ENCODE peak calls at places on chromosomes 4 and X, in four cellular contexts. One of them, this sample, is unnamed.
A peak's percentile ranks its signal among the peaks of the same experiment; 100 is the strongest.

GRCh38 chrX:45472968-45473367 is 272.3 kb upstream of the DIPK2B start:
- DNase-seq in choroid plexus epithelial cell: peak; percentile 48
- DNase-seq in hepatocyte: no peak
- DNase-seq in GM12864: no peak
- DNase-seq in this sample: no peak

GRCh38 chr4:122117743-122118142 is 34.4 kb upstream of the BLTP1 start:
- DNase-seq in GM12864: no peak
- DNase-seq in choroid plexus epithelial cell: no peak
- DNase-seq in hepatocyte: no peak
- DNase-seq in this sample: no peak

GRCh38 chrX:45172890-45173289 is 27.8 kb downstream of the DIPK2B start:
- DNase-seq in GM12864: no peak
- DNase-seq in choroid plexus epithelial cell: peak; percentile 61
- DNase-seq in hepatocyte: peak; percentile 51
- DNase-seq in this sample: peak; percentile 40

GRCh38 chr4:17787315-17787714 is 5.9 kb upstream of the FAM184B start:
- DNase-seq in choroid plexus epithelial cell: peak; percentile 63
- DNase-seq in hepatocyte: no peak
- DNase-seq in GM12864: no peak
- DNase-seq in this sample: no peak

GRCh38 chr4:97498875-97499274 is 644.4 kb downstream of the STPG2 start:
- DNase-seq in hepatocyte: peak; percentile 18
- DNase-seq in GM12864: no peak
- DNase-seq in choroid plexus epithelial cell: peak; percentile 75
- DNase-seq in this sample: no peak

GRCh38 chr4:182916483-182917181 is 554 bp downstream of the DCTD start:
- DNase-seq in GM12864: no peak
- DNase-seq in hepatocyte: peak; percentile 73
- DNase-seq in choroid plexus epithelial cell: peak; percentile 74
- DNase-seq in this sample: peak; percentile 32

GRCh38 chrX:17812763-17813162 is 48.3 kb downstream of the RAI2 start:
- DNase-seq in hepatocyte: peak; percentile 51
- DNase-seq in choroid plexus epithelial cell: peak; percentile 35
- DNase-seq in GM12864: no peak
- DNase-seq in this sample: no peak

GRCh38 chr4:80058740-80059139 is 14.3 kb downstream of the ANTXR2 start:
- DNase-seq in GM12864: peak; percentile 91
- DNase-seq in hepatocyte: no peak
- DNase-seq in choroid plexus epithelial cell: no peak
- DNase-seq in this sample: no peak

GRCh38 chrX:108310511-108310910 is 127.7 kb downstream of the COL4A6 start:
- DNase-seq in hepatocyte: no peak
- DNase-seq in GM12864: no peak
- DNase-seq in choroid plexus epithelial cell: no peak
- DNase-seq in this sample: no peak

GRCh38 chr4:169079942-169080827 is 70.1 kb upstream of the CBR4 start:
- DNase-seq in hepatocyte: peak; percentile 86
- DNase-seq in GM12864: no peak
- DNase-seq in choroid plexus epithelial cell: peak; percentile 94
- DNase-seq in this sample: peak; percentile 76

DNA sequence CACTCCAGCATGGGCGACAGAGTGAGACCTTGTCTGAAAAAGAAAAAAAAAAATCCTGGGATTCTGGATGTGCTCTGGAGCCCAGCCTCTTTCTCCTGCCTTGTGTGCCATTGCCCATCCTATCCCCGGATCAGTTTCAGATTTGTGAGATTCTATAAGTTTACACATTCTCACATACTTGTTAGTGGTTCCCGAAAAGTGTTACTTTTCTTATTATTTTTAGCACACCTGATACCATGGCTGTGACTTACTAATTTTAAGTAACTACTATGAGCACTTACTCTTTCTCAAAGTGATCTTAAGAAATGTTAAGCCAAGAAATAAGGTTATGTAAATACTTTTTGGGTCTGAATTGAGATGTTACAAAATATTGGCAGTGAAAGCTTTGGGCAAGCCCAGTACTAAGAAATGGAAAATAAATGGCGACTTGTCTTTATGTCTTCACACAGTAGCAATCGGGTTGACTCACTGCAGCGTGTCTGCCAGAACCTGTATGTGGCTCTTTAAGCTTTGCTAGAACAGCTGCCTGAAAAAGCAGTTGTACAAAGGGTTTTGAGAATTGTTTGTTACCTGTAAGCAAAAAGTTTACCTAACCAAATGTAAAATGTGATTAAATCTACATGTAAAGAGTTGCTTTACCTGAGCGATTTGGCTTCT is 118.7 kb downstream of the KLHL8 start:
- DNase-seq in choroid plexus epithelial cell: peak; percentile 45
- DNase-seq in GM12864: no peak
- DNase-seq in hepatocyte: no peak
- DNase-seq in this sample: no peak
- TF ChIP-seq CTCF in choroid plexus epithelial cell: no peak
- TF ChIP-seq CTCF in GM12864: no peak
- TF ChIP-seq CTCF in hepatocyte: no peak
- TF ChIP-seq CTCF in this sample: no peak

GRCh38 chr4:113294910-113295309 is 245.5 kb downstream of the ANK2 start:
- DNase-seq in hepatocyte: no peak
- DNase-seq in choroid plexus epithelial cell: peak; percentile 5
- DNase-seq in GM12864: no peak
- DNase-seq in this sample: no peak
- TF ChIP-seq CTCF in hepatocyte: peak; percentile 12
- TF ChIP-seq CTCF in choroid plexus epithelial cell: no peak
- TF ChIP-seq CTCF in GM12864: no peak
- TF ChIP-seq CTCF in this sample: no peak

DNA sequence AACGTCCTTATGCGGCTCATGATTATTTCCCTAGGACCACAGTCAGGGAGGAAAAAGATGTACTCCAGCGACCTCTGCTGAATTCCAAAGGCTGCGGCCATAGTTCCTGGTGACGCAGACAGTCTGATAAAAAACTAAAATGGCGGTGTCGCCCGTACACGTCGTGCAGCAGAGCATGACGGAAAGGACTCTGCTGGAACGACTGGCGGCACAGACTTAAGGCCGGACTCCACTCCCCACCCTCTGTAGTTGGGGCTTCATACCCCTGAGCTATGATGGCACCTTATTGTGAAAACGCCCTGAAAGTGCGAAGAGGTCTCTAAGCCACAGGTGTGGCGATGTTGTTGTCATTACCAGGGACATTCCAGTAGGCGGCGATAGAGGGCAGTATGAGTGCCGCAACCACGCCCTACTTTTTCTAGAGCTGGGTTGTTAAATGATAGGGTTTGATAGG is 90.0 kb upstream of the EDA2R start:
- DNase-seq in choroid plexus epithelial cell: peak; percentile 76
- DNase-seq in GM12864: no peak
- DNase-seq in hepatocyte: peak; percentile 72
- DNase-seq in this sample: peak; percentile 23
- TF ChIP-seq CTCF in choroid plexus epithelial cell: peak; percentile 70
- TF ChIP-seq CTCF in GM12864: peak; percentile 57
- TF ChIP-seq CTCF in hepatocyte: peak; percentile 71
- TF ChIP-seq CTCF in this sample: peak; percentile 26

GRCh38 chr4:48620861-48621260 is 130.8 kb downstream of the ZAR1 start:
- DNase-seq in hepatocyte: no peak
- DNase-seq in GM12864: no peak
- DNase-seq in choroid plexus epithelial cell: no peak
- DNase-seq in this sample: no peak
- TF ChIP-seq CTCF in hepatocyte: no peak
- TF ChIP-seq CTCF in GM12864: no peak
- TF ChIP-seq CTCF in choroid plexus epithelial cell: no peak
- TF ChIP-seq CTCF in this sample: no peak

GRCh38 chr4:107034091-107034698 is 1.9 kb downstream of the DKK2 start:
- DNase-seq in GM12864: no peak
- DNase-seq in choroid plexus epithelial cell: peak; percentile 36
- DNase-seq in hepatocyte: peak; percentile 75
- DNase-seq in this sample: peak; percentile 44

GRCh38 chr4:107036602-107037151 is 564 bp upstream of the DKK2 start:
- DNase-seq in hepatocyte: peak; percentile 6
- DNase-seq in GM12864: no peak
- DNase-seq in choroid plexus epithelial cell: no peak
- DNase-seq in this sample: no peak

GRCh38 chr4:107035711-107036601 is at the start of gene DKK2:
- DNase-seq in GM12864: no peak
- DNase-seq in hepatocyte: peak; percentile 43
- DNase-seq in choroid plexus epithelial cell: peak; percentile 36
- DNase-seq in this sample: no peak

GRCh38 chr4:107034982-107035710 is 967 bp downstream of the DKK2 start:
- DNase-seq in hepatocyte: peak; percentile 53
- DNase-seq in choroid plexus epithelial cell: peak; percentile 46
- DNase-seq in GM12864: no peak
- DNase-seq in this sample: no peak

DNA sequence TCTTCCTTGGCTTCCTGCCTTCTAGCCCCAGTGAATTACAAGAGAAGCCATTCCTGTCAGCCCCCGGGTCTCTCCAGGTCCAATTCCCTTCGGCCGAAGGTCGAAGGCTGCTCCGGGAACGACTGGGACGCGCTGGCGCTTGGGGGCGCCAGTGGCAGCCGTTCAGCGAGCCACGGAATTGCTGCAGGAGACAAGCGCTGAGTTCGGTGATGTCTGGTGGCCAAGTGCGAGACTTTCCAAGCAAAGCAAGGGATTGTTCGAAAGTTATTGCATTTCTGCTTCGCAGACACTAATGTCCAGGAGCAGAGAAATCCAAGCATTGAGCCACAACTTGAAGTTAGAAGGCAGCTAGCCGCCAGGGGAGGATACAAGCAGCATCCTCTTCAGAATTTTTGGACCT is 1.1 kb upstream of the DKK2 start:
- DNase-seq in hepatocyte: peak; percentile 81
- DNase-seq in GM12864: no peak
- DNase-seq in choroid plexus epithelial cell: peak; percentile 42
- DNase-seq in this sample: no peak
- TF ChIP-seq CTCF in hepatocyte: peak; percentile 71
- TF ChIP-seq CTCF in GM12864: peak; percentile 18
- TF ChIP-seq CTCF in choroid plexus epithelial cell: peak; percentile 70
- TF ChIP-seq CTCF in this sample: no peak

GRCh38 chrX:153937056-153937455 is 2.2 kb upstream of the NAA10 start:
- DNase-seq in GM12864: no peak
- DNase-seq in hepatocyte: no peak
- DNase-seq in choroid plexus epithelial cell: no peak
- DNase-seq in this sample: no peak

GRCh38 chrX:153935326-153935851 is 552 bp upstream of the NAA10 start:
- DNase-seq in choroid plexus epithelial cell: no peak
- DNase-seq in GM12864: no peak
- DNase-seq in hepatocyte: no peak
- DNase-seq in this sample: no peak

GRCh38 chrX:153939573-153939972 is 4.7 kb upstream of the NAA10 start:
- DNase-seq in GM12864: no peak
- DNase-seq in hepatocyte: no peak
- DNase-seq in choroid plexus epithelial cell: no peak
- DNase-seq in this sample: no peak

GRCh38 chrX:153941331-153942252 is 2.9 kb downstream of the RENBP start:
- DNase-seq in choroid plexus epithelial cell: no peak
- DNase-seq in GM12864: no peak
- DNase-seq in hepatocyte: no peak
- DNase-seq in this sample: no peak

GRCh38 chrX:153938226-153938786 is 3.5 kb upstream of the NAA10 start:
- DNase-seq in choroid plexus epithelial cell: no peak
- DNase-seq in hepatocyte: no peak
- DNase-seq in GM12864: no peak
- DNase-seq in this sample: no peak
- TF ChIP-seq CTCF in choroid plexus epithelial cell: peak; percentile 2
- TF ChIP-seq CTCF in hepatocyte: no peak
- TF ChIP-seq CTCF in GM12864: peak; percentile 26
- TF ChIP-seq CTCF in this sample: no peak

DNA sequence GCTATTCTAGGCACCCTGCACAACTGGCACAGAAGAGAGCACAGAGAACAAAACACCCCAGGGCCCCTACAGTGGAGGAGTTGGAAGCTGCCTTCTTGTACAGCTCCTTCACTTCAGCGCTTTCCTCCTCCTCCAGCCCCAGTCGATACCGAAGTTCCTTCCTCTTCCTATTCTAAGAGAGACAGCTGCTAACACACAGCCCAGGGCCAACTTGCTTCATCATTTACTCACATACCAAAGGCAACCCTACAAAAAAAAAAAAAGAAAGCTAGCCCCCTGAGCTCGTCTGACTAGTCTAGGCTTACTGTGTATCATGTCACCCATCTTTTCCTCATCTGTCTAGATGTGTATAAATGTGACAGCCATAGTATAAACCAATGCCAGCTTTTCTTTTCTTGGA is 64.5 kb downstream of the MID1 start:
- DNase-seq in hepatocyte: no peak
- DNase-seq in GM12864: no peak
- DNase-seq in choroid plexus epithelial cell: no peak
- DNase-seq in this sample: no peak
- TF ChIP-seq CTCF in hepatocyte: no peak
- TF ChIP-seq CTCF in GM12864: no peak
- TF ChIP-seq CTCF in choroid plexus epithelial cell: no peak
- TF ChIP-seq CTCF in this sample: no peak

GRCh38 chr4:72566573-72566972 is 2.4 kb downstream of the ADAMTS3 start:
- DNase-seq in hepatocyte: no peak
- DNase-seq in GM12864: no peak
- DNase-seq in choroid plexus epithelial cell: no peak
- DNase-seq in this sample: no peak

GRCh38 chr4:72568959-72569718 is at the start of gene ADAMTS3:
- DNase-seq in hepatocyte: peak; percentile 85
- DNase-seq in choroid plexus epithelial cell: peak; percentile 74
- DNase-seq in GM12864: no peak
- DNase-seq in this sample: peak; percentile 12

GRCh38 chr4:72569719-72570235 is 756 bp upstream of the ADAMTS3 start:
- DNase-seq in GM12864: no peak
- DNase-seq in choroid plexus epithelial cell: peak; percentile 37
- DNase-seq in hepatocyte: no peak
- DNase-seq in this sample: no peak

GRCh38 chr4:72567036-72567435 is 2.0 kb downstream of the ADAMTS3 start:
- DNase-seq in GM12864: no peak
- DNase-seq in hepatocyte: no peak
- DNase-seq in choroid plexus epithelial cell: no peak
- DNase-seq in this sample: no peak

GRCh38 chr4:72567821-72568620 is 1.0 kb downstream of the ADAMTS3 start:
- DNase-seq in GM12864: no peak
- DNase-seq in choroid plexus epithelial cell: peak; percentile 93
- DNase-seq in hepatocyte: peak; percentile 88
- DNase-seq in this sample: peak; percentile 58
- TF ChIP-seq CTCF in GM12864: peak; percentile 10
- TF ChIP-seq CTCF in choroid plexus epithelial cell: peak; percentile 74
- TF ChIP-seq CTCF in hepatocyte: peak; percentile 45
- TF ChIP-seq CTCF in this sample: no peak

This sample was measured in Calu3.